ENCODE peak calls at places on chromosomes 11 and 22, in ten cellular contexts. E is right lobe of liver, V is stomach, G is transverse colon, Y is K562, T is NB4, H is H1, Z is H54, X is A549, Q is heart left ventricle. W is an unnamed sample.

GRCh38 chr11:35618497-35619029 is 303 bp downstream of the FJX1 start:
- DNase-seq in E (peak; percentile 49), X (no peak), Q (peak; percentile 23), G (peak; percentile 8), Z (no peak), T (peak; percentile 10), Y (peak; percentile 25), H (no peak), V (no peak), W (peak; percentile 47)

GRCh38 chr11:28835790-28836189 is 727.6 kb downstream of the METTL15 start:
- DNase-seq in E (no peak), H (no peak), Y (no peak), Q (no peak), V (no peak), X (peak; percentile 75), T (no peak), G (no peak), Z (no peak), W (no peak)

GRCh38 chr11:129967996-129968395 is 34.6 kb downstream of the PRDM10 start:
- DNase-seq in Y (no peak), T (no peak), H (no peak), X (no peak), E (no peak), V (no peak), Q (no peak), Z (no peak), G (no peak), W (no peak)

GRCh38 chr11:95268386-95268785 is 37.4 kb upstream of the SESN3 start:
- DNase-seq in Q (no peak), Z (no peak), E (no peak), T (no peak), G (no peak), X (no peak), Y (no peak), V (no peak), H (no peak), W (no peak)

GRCh38 chr11:24155792-24156191 is 341.1 kb upstream of the LUZP2 start:
- DNase-seq in Y (no peak), E (no peak), T (peak; percentile 0), Q (no peak), G (no peak), H (peak; percentile 9), X (no peak), Z (peak; percentile 2), V (no peak), W (no peak)

GRCh38 chr22:21587803-21588611 is 20.5 kb downstream of the UBE2L3 start:
- DNase-seq in Z (no peak), H (no peak), Y (peak; percentile 96), X (no peak), V (no peak), E (no peak), T (no peak), G (peak; percentile 22), Q (no peak), W (peak; percentile 60)

GRCh38 chr11:124751741-124752470 is at the start of gene VSIG2:
- DNase-seq in E (peak; percentile 46), T (no peak), V (peak; percentile 86), Y (no peak), G (peak; percentile 58), X (no peak), Z (no peak), H (no peak), Q (no peak), W (no peak)

GRCh38 chr22:44245867-44246266 is 65.1 kb downstream of the PARVG start:
- DNase-seq in E (no peak), T (no peak), G (no peak), Q (no peak), V (peak; percentile 20), H (no peak), Z (no peak), X (no peak), Y (no peak), W (no peak)

GRCh38 chr11:76935030-76935429 is 74.3 kb downstream of the ACER3 start:
- DNase-seq in X (peak; percentile 31), H (no peak), Q (no peak), G (no peak), Y (no peak), Z (no peak), E (no peak), T (no peak), V (no peak), W (no peak)

GRCh38 chr11:76640540-76640939 is 30.0 kb downstream of the LRRC32 start:
- DNase-seq in X (no peak), E (no peak), G (no peak), T (no peak), V (no peak), Y (no peak), Z (no peak), Q (no peak), H (no peak), W (no peak)

GRCh38 chr22:35842954-35843353 is 125.3 kb downstream of the APOL5 start:
- DNase-seq in H (no peak), Z (no peak), Q (no peak), V (no peak), G (no peak), T (peak; percentile 45), X (peak; percentile 73), E (peak; percentile 40), Y (peak; percentile 28), W (no peak)

GRCh38 chr11:26806209-26806608 is 84.3 kb upstream of the SLC5A12 start:
- DNase-seq in G (no peak), E (no peak), V (no peak), T (no peak), Z (no peak), Q (no peak), H (no peak), X (no peak), Y (no peak), W (no peak)

GRCh38 chr11:26801601-26802000 is 79.7 kb upstream of the SLC5A12 start:
- DNase-seq in V (no peak), Y (no peak), Z (no peak), E (no peak), H (no peak), X (no peak), T (no peak), G (no peak), Q (no peak), W (no peak)

DNA sequence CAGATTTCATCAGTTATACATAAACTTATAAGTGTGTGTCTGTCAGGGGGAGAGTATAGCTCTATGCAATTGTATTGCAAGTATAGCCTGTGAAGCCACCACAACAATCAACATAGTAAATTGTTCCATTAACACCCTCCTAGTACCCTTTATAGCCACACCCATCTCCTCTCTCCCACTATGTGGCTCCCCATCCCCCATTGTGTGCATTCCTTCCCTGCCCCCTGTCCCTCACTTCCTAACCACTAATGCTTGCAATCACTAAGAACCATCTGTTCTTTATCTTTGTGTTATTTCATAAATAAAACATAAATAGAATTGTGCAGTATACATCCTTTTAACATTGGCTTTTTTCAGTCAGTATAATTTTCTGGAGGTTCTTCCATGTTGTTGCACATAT is 83.1 kb upstream of the SLC5A12 start:
- DNase-seq in Z (no peak), E (no peak), Q (no peak), Y (no peak), T (no peak), H (no peak), X (no peak), V (no peak), G (no peak), W (no peak)
- TF ChIP-seq POLR2A in Z (no peak), E (no peak), Q (no peak), Y (no peak), T (no peak), H (no peak), X (no peak), V (no peak), G (no peak), W (no peak)

GRCh38 chr22:46070215-46070721 is 80.1 kb upstream of the PPARA start:
- DNase-seq in E (peak; percentile 81), Y (no peak), Q (peak; percentile 68), X (peak; percentile 80), T (peak; percentile 75), V (peak; percentile 75), Z (no peak), H (no peak), G (peak; percentile 74), W (no peak)

GRCh38 chr22:46070722-46071450 is 79.4 kb upstream of the PPARA start:
- DNase-seq in X (peak; percentile 63), Q (peak; percentile 85), H (no peak), G (peak; percentile 68), T (peak; percentile 77), V (peak; percentile 71), Y (no peak), Z (no peak), E (peak; percentile 81), W (no peak)

GRCh38 chr22:46068908-46069481 is 81.3 kb upstream of the PPARA start:
- DNase-seq in V (peak; percentile 26), Z (no peak), G (peak; percentile 36), T (peak; percentile 27), Y (no peak), Q (no peak), H (no peak), X (no peak), E (peak; percentile 33), W (no peak)

GRCh38 chr22:46068176-46068907 is 82.0 kb upstream of the PPARA start:
- DNase-seq in H (no peak), X (no peak), Q (no peak), G (no peak), V (no peak), Z (no peak), T (no peak), Y (no peak), E (no peak), W (no peak)

GRCh38 chr22:46069518-46070214 is 80.7 kb upstream of the PPARA start:
- DNase-seq in V (peak; percentile 84), X (peak; percentile 96), E (peak; percentile 90), Y (no peak), Q (peak; percentile 87), T (peak; percentile 89), H (no peak), Z (no peak), G (peak; percentile 89), W (no peak)
- TF ChIP-seq POLR2A in V (peak; percentile 74), X (peak; percentile 53), E (peak; percentile 86), Y (no peak), Q (peak; percentile 79), T (peak; percentile 43), H (no peak), Z (peak; percentile 44), G (peak; percentile 96), W (no peak)

DNA sequence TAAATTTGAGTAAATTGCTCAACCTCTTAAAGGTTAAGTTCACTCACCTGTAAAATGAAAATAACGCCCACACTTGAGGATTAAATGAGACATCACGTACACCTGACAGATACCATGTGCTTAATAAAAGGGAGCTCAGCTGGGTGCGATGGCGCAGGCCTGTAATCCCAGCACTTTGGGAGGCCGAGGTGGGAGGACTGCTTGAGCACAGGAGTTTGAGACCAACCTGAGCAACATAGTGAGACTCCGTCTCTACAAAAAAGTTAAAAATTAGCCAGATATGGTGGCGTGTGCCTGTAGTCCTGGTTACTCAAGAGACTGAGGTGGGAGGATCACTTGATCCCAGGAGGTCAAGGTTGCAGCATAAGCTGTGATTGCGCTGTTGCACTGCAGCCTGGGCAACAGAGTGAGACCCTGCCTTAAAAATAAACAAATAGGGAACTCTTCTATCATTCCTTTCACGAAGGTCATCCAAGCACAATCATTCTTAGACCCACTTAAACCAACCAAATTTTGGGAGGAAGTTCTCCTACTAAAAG is 134.1 kb downstream of the BBOX1 start:
- DNase-seq in V (no peak), T (no peak), Z (no peak), Y (no peak), E (no peak), G (no peak), X (peak; percentile 9), H (no peak), Q (no peak), W (no peak)
- TF ChIP-seq POLR2A in V (no peak), T (no peak), Z (no peak), Y (no peak), E (no peak), G (no peak), X (no peak), H (no peak), Q (no peak), W (no peak)

GRCh38 chr11:104968365-104968855 is at the start of gene CASP4:
- DNase-seq in T (peak; percentile 72), Q (peak; percentile 14), Y (no peak), H (no peak), Z (no peak), V (no peak), X (peak; percentile 18), E (no peak), G (peak; percentile 16), W (no peak)
- TF ChIP-seq POLR2A in T (peak; percentile 24), Q (peak; percentile 24), Y (no peak), H (no peak), Z (no peak), V (no peak), X (no peak), E (peak; percentile 94), G (peak; percentile 63), W (no peak)